ENCODE peak calls at places on chromosomes 1 and 21, in six cellular contexts. S is GM12878, V is A549, X is HepG2, G is IMR-90, Y is HCT116. T is an unnamed sample.
A peak's percentile ranks its signal among the peaks of the same experiment; 100 is the strongest.

GRCh38 chr1:61120307-61120840 is 38.0 kb downstream of the NFIA start:
- DNase-seq in G (no peak), V (no peak), S (no peak), Y (no peak), X (no peak), T (no peak)

GRCh38 chr1:76083189-76083588 is 8.6 kb downstream of the ST6GALNAC3 start:
- DNase-seq in G (no peak), X (no peak), V (no peak), Y (no peak), S (no peak), T (no peak)

GRCh38 chr1:189899686-189900495 is 577.8 kb downstream of the BRINP3 start:
- DNase-seq in Y (no peak), S (no peak), X (no peak), G (no peak), V (no peak), T (no peak)

GRCh38 chr1:64912191-64912590 is 54.2 kb downstream of the JAK1 start:
- DNase-seq in Y (no peak), S (no peak), V (no peak), X (no peak), G (no peak), T (no peak)

GRCh38 chr1:210237514-210237913 is 4.9 kb downstream of the SERTAD4 start:
- DNase-seq in X (no peak), S (no peak), Y (no peak), G (no peak), V (no peak), T (no peak)

GRCh38 chr1:183585038-183585437 is 5.2 kb downstream of the NCF2 start:
- DNase-seq in S (no peak), V (no peak), G (no peak), X (no peak), Y (peak; percentile 7), T (no peak)

GRCh38 chr1:119075614-119076013 is 64.8 kb downstream of the WARS2 start:
- DNase-seq in Y (no peak), V (no peak), X (no peak), S (no peak), G (peak; percentile 75), T (no peak)

GRCh38 chr1:247077768-247078314 is 770 bp downstream of the ZNF670 start:
- DNase-seq in V (peak; percentile 13), G (peak; percentile 5), Y (no peak), X (peak; percentile 20), S (peak; percentile 8), T (no peak)

GRCh38 chr1:10195570-10195969 is 14.8 kb upstream of the KIF1B start:
- DNase-seq in G (peak; percentile 66), S (no peak), Y (peak; percentile 13), X (peak; percentile 49), V (no peak), T (no peak)

GRCh38 chr1:71796044-71796443 is 486.3 kb downstream of the NEGR1 start:
- DNase-seq in S (no peak), G (no peak), X (no peak), V (no peak), Y (no peak), T (no peak)

GRCh38 chr21:45228171-45228641 is 59.5 kb downstream of the POFUT2 start:
- DNase-seq in V (no peak), X (peak; percentile 12), G (peak; percentile 99), Y (peak; percentile 46), S (no peak), T (no peak)

GRCh38 chr1:91827094-91828006 is 58.6 kb downstream of the TGFBR3 start:
- DNase-seq in Y (no peak), X (peak; percentile 99), V (peak; percentile 24), G (no peak), S (no peak), T (no peak)

GRCh38 chr1:230568008-230568407 is 74.3 kb upstream of the COG2 start:
- DNase-seq in X (peak; percentile 24), Y (peak; percentile 13), V (peak; percentile 14), G (peak; percentile 52), S (no peak), T (no peak)

GRCh38 chr1:93979718-93980319 is 70.6 kb upstream of the GCLM start:
- DNase-seq in S (no peak), Y (no peak), G (peak; percentile 69), X (peak; percentile 93), V (no peak), T (no peak)

GRCh38 chr1:231194843-231195516 is 33.1 kb downstream of the TRIM67 start:
- DNase-seq in G (no peak), S (no peak), Y (no peak), X (peak; percentile 93), V (peak; percentile 78), T (no peak)

GRCh38 chr1:73604739-73605138 is 593.2 kb downstream of the LRRIQ3 start:
- DNase-seq in G (no peak), S (no peak), Y (no peak), X (no peak), V (no peak), T (no peak)

GRCh38 chr1:232473319-232473718 is 156.6 kb downstream of the SIPA1L2 start:
- DNase-seq in G (peak; percentile 66), X (no peak), S (no peak), V (no peak), Y (no peak), T (no peak)

GRCh38 chr1:7375781-7376660 is 395.1 kb upstream of the VAMP3 start:
- DNase-seq in Y (no peak), V (no peak), G (no peak), X (no peak), S (no peak), T (no peak)

GRCh38 chr1:219119839-219120238 is 53.8 kb upstream of the LYPLAL1 start:
- DNase-seq in S (no peak), X (no peak), Y (no peak), G (no peak), V (no peak), T (no peak)

GRCh38 chr21:30620080-30620479 is 347 bp upstream of the KRTAP20-4 start:
- DNase-seq in X (no peak), G (no peak), V (no peak), S (no peak), Y (no peak), T (no peak)

GRCh38 chr1:30851286-30851685 is 57.3 kb downstream of the SDC3 start:
- DNase-seq in V (no peak), X (no peak), Y (no peak), S (no peak), G (no peak), T (no peak)

GRCh38 chr21:36068748-36069398 is 951 bp upstream of the CBR1 start:
- DNase-seq in S (no peak), Y (no peak), V (no peak), G (no peak), X (no peak), T (no peak)

GRCh38 chr1:56968878-56969495 is 3.2 kb upstream of the C8B start:
- DNase-seq in V (no peak), S (no peak), X (no peak), G (no peak), Y (no peak), T (no peak)

GRCh38 chr1:41498391-41498790 is 13.9 kb upstream of the EDN2 start:
- DNase-seq in Y (no peak), X (no peak), S (no peak), V (no peak), G (no peak), T (no peak)

GRCh38 chr1:24954631-24955030 is 24.6 kb upstream of the RUNX3 start:
- DNase-seq in X (no peak), G (no peak), V (no peak), Y (no peak), S (no peak), T (no peak)

GRCh38 chr1:212987702-212988322 is 27.9 kb downstream of the ANGEL2 start:
- DNase-seq in V (no peak), Y (no peak), G (peak; percentile 77), X (no peak), S (no peak), T (no peak)

GRCh38 chr1:155979525-155980343 is 1.4 kb upstream of the ARHGEF2 start:
- DNase-seq in S (no peak), V (no peak), G (no peak), X (no peak), Y (no peak), T (peak; percentile 64)

GRCh38 chr1:222369991-222370910 is 177.7 kb downstream of the HHIPL2 start:
- DNase-seq in V (no peak), X (no peak), G (peak; percentile 97), S (no peak), Y (no peak), T (no peak)

GRCh38 chr1:230394134-230394533 is 32.0 kb downstream of the PGBD5 start:
- DNase-seq in X (no peak), S (no peak), V (no peak), G (no peak), Y (no peak), T (no peak)

GRCh38 chr1:201269241-201269640 is 14.1 kb upstream of the PKP1 start:
- DNase-seq in X (no peak), Y (no peak), V (no peak), G (no peak), S (no peak), T (no peak)

GRCh38 chr1:96918406-96918805 is 196.8 kb downstream of the PTBP2 start:
- DNase-seq in S (no peak), Y (no peak), V (no peak), G (peak; percentile 76), X (no peak), T (no peak)

GRCh38 chr21:16264314-16264713 is 534.5 kb downstream of the USP25 start:
- DNase-seq in G (no peak), S (no peak), Y (no peak), X (no peak), V (no peak), T (no peak)

GRCh38 chr1:37124501-37124900 is 90.2 kb upstream of the GRIK3 start:
- DNase-seq in G (no peak), Y (no peak), V (no peak), S (no peak), X (no peak), T (no peak)
- TF ChIP-seq CEBPB in G (no peak), Y (no peak), V (no peak), S (no peak), X (no peak), T (no peak)

DNA sequence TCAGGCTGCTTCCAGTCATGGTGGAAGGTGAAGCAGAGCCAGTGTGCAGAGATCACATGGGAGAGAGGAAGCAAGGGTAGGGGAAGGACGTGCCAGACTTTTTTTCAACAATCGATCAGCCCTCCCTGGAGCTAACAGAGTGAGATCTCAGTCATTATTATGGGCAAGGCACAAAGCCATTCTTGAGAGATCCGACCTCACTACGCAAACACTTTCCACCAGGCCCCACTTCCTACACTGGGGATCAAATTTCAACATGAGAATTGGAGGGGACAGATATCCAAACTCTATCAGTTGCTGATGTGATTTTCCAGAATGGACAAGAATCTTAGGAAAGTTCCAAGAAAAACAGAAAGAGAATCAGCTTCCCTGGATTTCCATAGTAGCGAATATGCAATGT is 60.5 kb downstream of the BACE2 start:
- DNase-seq in G (no peak), Y (no peak), X (no peak), S (no peak), V (no peak), T (no peak)
- TF ChIP-seq CEBPB in G (no peak), Y (no peak), X (no peak), S (no peak), V (no peak), T (no peak)

GRCh38 chr1:207813946-207814345 is 62.1 kb downstream of the CD46 start:
- DNase-seq in Y (no peak), G (no peak), V (no peak), X (no peak), S (no peak), T (no peak)
- TF ChIP-seq CEBPB in Y (no peak), G (no peak), V (no peak), X (no peak), S (no peak), T (no peak)

DNA sequence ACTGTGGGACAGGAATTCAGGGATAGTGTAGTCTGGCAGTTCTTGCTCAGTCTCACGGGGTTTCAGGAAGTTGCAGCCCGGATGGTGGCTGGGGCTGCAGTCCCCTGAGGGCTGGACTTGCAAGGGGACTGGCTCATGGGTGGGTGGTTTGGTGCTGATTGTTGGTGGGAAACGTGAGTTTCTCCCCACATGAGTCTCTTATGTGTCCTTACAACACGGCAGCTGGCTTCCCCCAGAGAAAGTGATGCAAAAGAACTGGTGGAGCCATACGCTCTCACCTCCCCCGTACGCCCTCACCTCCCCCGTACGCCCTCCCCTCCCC is 64.9 kb downstream of the EVA1C start:
- DNase-seq in S (no peak), V (no peak), Y (no peak), X (no peak), G (no peak), T (no peak)
- TF ChIP-seq CEBPB in S (no peak), V (no peak), Y (no peak), X (no peak), G (no peak), T (no peak)